ENCODE peak calls at places on chromosomes 12 and 14, in seven cellular contexts. W is A549, L is IMR-90, D is AG04450, N is left lung, C is tibial artery, J is WERI-Rb-1. G is an unnamed sample.

GRCh38 chr12:113926792-113927191 is 39.3 kb downstream of the RBM19 start:
- DNase-seq in C (no peak), N (no peak), W (no peak), L (no peak), J (no peak), D (no peak), G (no peak)

GRCh38 chr12:96308881-96309280 is 91.4 kb downstream of the CDK17 start:
- DNase-seq in J (no peak), C (no peak), W (no peak), N (no peak), L (peak), D (no peak), G (no peak)

GRCh38 chr12:106974525-106974924 is 12.4 kb downstream of the MTERF2 start:
- DNase-seq in W (no peak), J (no peak), D (no peak), L (no peak), C (no peak), N (no peak), G (no peak)

GRCh38 chr12:31728289-31728916 is 418 bp downstream of the AMN1 start:
- DNase-seq in J (no peak), N (peak), D (no peak), C (no peak), L (no peak), W (peak), G (no peak)

GRCh38 chr12:27333311-27334009 is 824 bp downstream of the BMAL2 start:
- DNase-seq in W (no peak), N (peak), D (no peak), C (peak), L (no peak), J (peak), G (no peak)

GRCh38 chr12:82896979-82897378 is 210.3 kb downstream of the TMTC2 start:
- DNase-seq in L (peak), N (no peak), J (no peak), W (peak), D (no peak), C (no peak), G (no peak)

GRCh38 chr14:61472801-61473376 is 151.5 kb downstream of the PRKCH start:
- DNase-seq in D (no peak), C (no peak), N (no peak), L (peak), J (no peak), W (no peak), G (no peak)

GRCh38 chr14:96623676-96624484 is 121.7 kb downstream of the PAPOLA start:
- DNase-seq in D (no peak), N (no peak), L (no peak), W (no peak), J (no peak), C (peak), G (no peak)

GRCh38 chr14:89202413-89202812 is 214.6 kb downstream of the FOXN3 start:
- DNase-seq in L (no peak), C (no peak), J (no peak), W (no peak), N (no peak), D (no peak), G (no peak)

GRCh38 chr14:78763746-78764145 is 593.6 kb downstream of the NRXN3 start:
- DNase-seq in C (no peak), L (no peak), N (no peak), J (no peak), D (no peak), W (no peak), G (no peak)

GRCh38 chr12:54222609-54223008 is 33.8 kb upstream of the SMUG1 start:
- DNase-seq in J (no peak), C (no peak), D (peak), L (peak), N (no peak), W (peak), G (no peak)

GRCh38 chr12:49503674-49504180 is 35.1 kb upstream of the KCNH3 start:
- DNase-seq in C (no peak), W (peak), D (peak), J (no peak), N (no peak), L (peak), G (no peak)

GRCh38 chr12:62912644-62913043 is 22.3 kb downstream of the PPM1H start:
- DNase-seq in N (no peak), L (no peak), D (no peak), C (no peak), W (no peak), J (peak), G (no peak)

GRCh38 chr12:62917066-62917465 is 17.9 kb downstream of the PPM1H start:
- DNase-seq in N (no peak), L (no peak), J (no peak), D (no peak), W (no peak), C (no peak), G (no peak)

GRCh38 chr12:62915130-62915529 is 19.8 kb downstream of the PPM1H start:
- DNase-seq in N (no peak), D (no peak), W (no peak), J (no peak), L (no peak), C (no peak), G (no peak)

GRCh38 chr12:62913380-62913779 is 21.6 kb downstream of the PPM1H start:
- DNase-seq in N (no peak), L (no peak), W (no peak), D (no peak), C (no peak), J (no peak), G (no peak)

GRCh38 chr12:62914443-62914909 is 20.5 kb downstream of the PPM1H start:
- DNase-seq in N (no peak), J (no peak), D (no peak), C (no peak), W (no peak), L (no peak), G (no peak)
- H3K27ac ChIP-seq in N (peak), J (peak), D (no peak), C (no peak), W (no peak), L (no peak), G (no peak)

GRCh38 chr14:95198320-95198719 is 41.0 kb upstream of the DICER1 start:
- DNase-seq in C (no peak), L (no peak), W (no peak), N (no peak), D (no peak), J (no peak), G (peak)

GRCh38 chr14:95196826-95197497 is 39.6 kb upstream of the DICER1 start:
- DNase-seq in J (no peak), C (no peak), N (no peak), D (no peak), L (no peak), W (no peak), G (peak)

GRCh38 chr14:95197498-95198010 is 40.2 kb upstream of the DICER1 start:
- DNase-seq in N (no peak), J (no peak), L (no peak), W (no peak), C (no peak), D (no peak), G (peak)

GRCh38 chr14:95195031-95195430 is 37.7 kb upstream of the DICER1 start:
- DNase-seq in N (no peak), W (no peak), L (no peak), D (no peak), C (no peak), J (peak), G (peak)

GRCh38 chr14:95196268-95196667 is 38.9 kb upstream of the DICER1 start:
- DNase-seq in D (no peak), C (no peak), J (no peak), N (no peak), L (no peak), W (peak), G (peak)
- TF ChIP-seq CTCF in D (peak), C (no peak), J (peak), N (peak), L (no peak), W (no peak), G (no peak)

DNA sequence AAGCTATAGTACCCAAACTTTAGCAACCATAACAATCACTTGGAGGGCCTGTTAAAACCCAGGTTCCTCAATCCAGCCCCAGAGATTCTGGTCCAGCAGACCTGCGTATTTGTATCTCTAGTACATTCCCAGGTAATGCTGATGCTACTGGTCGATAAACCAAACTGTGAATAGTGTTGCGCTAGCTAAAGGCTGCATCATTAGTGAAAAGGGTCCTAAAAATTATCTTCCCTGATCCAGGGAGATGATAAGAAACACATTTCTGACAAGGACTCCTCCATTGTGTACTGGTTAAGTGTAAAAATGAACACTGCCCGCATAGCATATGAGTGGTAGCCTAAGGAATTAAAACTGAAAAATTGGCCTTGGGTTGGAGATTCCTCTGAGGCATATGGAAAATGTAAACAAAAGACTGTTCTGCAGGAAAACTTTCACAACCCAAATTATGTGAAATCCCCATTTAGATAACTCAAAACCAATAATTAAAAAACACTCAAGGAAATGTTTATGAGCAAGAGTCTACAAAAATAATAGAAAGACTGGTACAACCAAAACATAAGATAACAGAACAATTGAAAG is 322.7 kb downstream of the CEP128 start:
- DNase-seq in C (no peak), L (peak), D (peak), W (no peak), N (no peak), J (no peak), G (no peak)
- H3K4me3 ChIP-seq in C (no peak), L (no peak), D (no peak), W (no peak), N (no peak), J (no peak), G (no peak)

DNA sequence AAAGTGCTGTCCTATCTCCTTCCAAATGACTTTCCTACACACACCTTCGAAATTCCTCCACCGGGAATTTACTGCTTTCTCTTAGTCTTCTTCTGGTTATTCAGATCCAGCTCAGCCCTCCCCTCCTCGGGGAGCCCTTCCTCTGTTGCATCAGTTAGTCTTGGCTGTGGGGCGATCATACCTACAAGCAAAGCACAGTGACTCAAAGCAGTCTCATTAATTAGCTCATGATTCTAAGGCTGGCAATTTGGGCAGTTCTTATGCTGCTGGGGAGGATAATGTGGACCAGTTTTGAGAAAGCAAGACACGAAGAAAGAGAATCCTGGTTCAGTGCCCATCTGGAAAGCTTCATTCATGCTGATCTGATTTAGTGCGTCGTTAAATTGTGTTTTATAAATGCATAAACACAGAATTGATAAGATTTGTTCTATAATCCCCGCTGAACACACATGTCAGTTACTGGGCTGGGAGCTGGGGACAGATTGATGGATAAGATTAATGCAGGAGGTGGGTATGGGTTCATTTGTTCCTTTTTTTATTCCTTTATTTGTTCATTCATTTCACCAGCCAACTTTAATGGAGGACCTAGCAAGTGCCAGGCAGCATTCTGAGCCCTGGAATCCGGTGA is 9.3 kb upstream of the CLMN start:
- DNase-seq in D (no peak), J (no peak), W (no peak), C (peak), L (no peak), N (no peak), G (peak)
- H3K27ac ChIP-seq in D (no peak), J (no peak), W (no peak), C (no peak), L (no peak), N (no peak), G (no peak)

DNA sequence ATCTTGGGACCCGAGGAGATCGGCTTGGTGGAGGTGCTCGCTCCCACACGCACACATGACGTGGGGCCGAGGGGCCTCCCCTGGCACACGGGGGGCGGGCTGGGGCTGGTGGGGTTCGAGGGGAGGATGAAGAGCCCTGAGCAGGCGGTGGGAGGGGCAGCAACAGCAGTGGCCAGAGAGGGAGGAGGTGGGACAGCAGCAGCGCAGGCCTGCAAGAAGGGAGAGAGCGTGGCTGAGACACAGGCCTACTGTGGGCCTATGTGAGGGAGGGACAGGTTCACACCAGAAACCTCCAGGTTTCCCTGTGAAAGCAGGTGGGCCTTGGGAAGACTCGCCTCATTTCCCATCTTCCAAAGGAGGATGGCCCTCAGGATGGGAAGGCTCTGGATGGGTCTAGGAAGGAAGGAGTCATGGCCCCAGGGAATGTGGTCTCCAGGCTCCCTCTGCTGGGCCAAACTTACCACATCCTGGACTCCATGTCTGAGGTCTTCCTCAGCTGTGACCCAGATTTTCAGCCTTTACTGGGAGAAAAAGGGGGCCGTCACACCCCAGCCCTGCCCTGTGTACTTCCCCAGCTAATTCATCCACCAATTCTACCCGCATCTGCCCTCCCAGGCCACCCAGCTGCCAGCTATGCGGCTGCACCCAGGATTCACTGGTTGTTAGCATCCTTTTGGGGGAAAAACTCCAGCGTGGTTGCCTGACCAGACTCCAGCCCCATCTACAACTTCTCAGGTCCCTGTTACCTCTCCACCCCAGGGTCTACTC is 2.8 kb downstream of the PIANP start:
- DNase-seq in L (peak), J (peak), W (peak), D (peak), C (no peak), N (no peak), G (no peak)
- TF ChIP-seq CTCF in L (peak), J (peak), W (peak), D (peak), C (no peak), N (peak), G (no peak)

GRCh38 chr14:55333785-55334485 is 62.7 kb downstream of the FBXO34 start:
- DNase-seq in L (peak), C (no peak), N (no peak), J (no peak), D (peak), W (no peak), G (no peak)
- H3K4me3 ChIP-seq in L (no peak), C (no peak), N (no peak), J (no peak), D (no peak), W (no peak), G (no peak)

GRCh38 chr12:124500232-124501079 is 67.0 kb downstream of the NCOR2 start:
- DNase-seq in D (no peak), W (no peak), L (peak), J (no peak), N (no peak), C (no peak), G (no peak)

GRCh38 chr12:124503305-124503704 is 64.1 kb downstream of the NCOR2 start:
- DNase-seq in W (no peak), L (no peak), C (no peak), N (no peak), D (no peak), J (no peak), G (no peak)

GRCh38 chr12:124501827-124502226 is 65.6 kb downstream of the NCOR2 start:
- DNase-seq in D (no peak), C (no peak), L (no peak), J (no peak), N (no peak), W (no peak), G (no peak)

GRCh38 chr12:124501080-124501642 is 66.3 kb downstream of the NCOR2 start:
- DNase-seq in L (no peak), D (no peak), J (no peak), N (no peak), C (no peak), W (no peak), G (no peak)

DNA sequence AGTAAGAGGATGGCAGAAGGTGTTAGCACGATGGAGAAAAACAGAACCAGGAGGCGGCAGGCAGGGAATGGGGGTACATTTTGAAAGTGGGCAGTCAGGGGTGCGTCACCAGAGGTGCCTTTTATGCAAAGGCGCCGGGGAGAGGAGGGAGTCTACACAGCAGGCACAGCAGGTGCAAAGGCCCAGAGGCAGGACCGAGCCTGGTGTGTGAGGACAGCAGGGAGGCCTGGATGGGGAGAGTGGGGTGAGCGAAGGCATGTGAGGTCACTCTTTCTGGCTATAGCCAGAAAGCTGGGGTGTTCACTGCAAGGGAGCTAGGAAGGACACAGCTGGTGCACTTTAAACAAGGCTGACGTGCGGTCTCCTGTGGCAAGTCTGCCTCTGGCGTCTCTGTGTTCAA is 65.0 kb downstream of the NCOR2 start:
- DNase-seq in C (no peak), N (no peak), W (no peak), D (no peak), L (no peak), J (no peak), G (no peak)
- H3K27ac ChIP-seq in C (no peak), N (no peak), W (no peak), D (no peak), L (no peak), J (no peak), G (no peak)

GRCh38 chr12:400828-401227 is 616 bp upstream of the CCDC77 start:
- DNase-seq in C (no peak), W (no peak), L (no peak), N (no peak), J (no peak), D (no peak), G (no peak)

GRCh38 chr12:402127-402456 is 648 bp downstream of the CCDC77 start:
- DNase-seq in N (no peak), L (peak), J (peak), W (no peak), D (no peak), C (no peak), G (no peak)

GRCh38 chr12:401235-402126 is at the start of gene CCDC77:
- DNase-seq in N (peak), J (peak), C (peak), W (peak), D (peak), L (peak), G (peak)
- TF ChIP-seq CTCF in N (peak), J (peak), C (no peak), W (no peak), D (peak), L (peak), G (no peak)

DNA sequence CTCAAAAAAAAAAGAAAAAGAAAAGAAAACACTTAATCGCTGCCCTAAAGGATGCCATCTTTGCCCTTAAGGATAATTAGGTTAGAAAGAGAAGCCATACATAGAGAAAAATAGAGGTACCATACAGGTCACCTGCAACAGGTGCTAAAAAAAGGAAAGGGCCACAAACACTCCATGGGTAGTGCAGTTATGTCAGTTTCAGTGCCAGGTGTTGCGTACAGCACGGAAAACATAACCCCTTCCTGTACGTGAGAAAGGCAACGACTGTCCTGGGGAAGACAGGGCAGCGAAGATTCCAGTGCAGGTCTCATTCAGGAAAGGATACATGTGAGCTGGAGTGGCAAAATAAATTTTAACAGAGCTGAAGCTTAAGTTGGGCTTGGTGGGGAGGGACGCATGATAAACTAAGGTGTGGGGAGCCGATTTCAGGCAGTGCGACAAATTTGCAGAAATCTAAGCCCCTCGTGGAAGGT is 553 bp upstream of the DAZAP2 start:
- DNase-seq in D (no peak), W (no peak), L (no peak), C (no peak), J (no peak), N (no peak), G (no peak)
- H3K4me3 ChIP-seq in D (peak), W (peak), L (peak), C (peak), J (peak), N (peak), G (peak)

GRCh38 chr12:40017488-40017887 is 88.4 kb downstream of the SLC2A13 start:
- DNase-seq in C (no peak), L (no peak), J (no peak), N (no peak), W (no peak), D (no peak), G (no peak)

GRCh38 chr12:40016960-40017359 is 88.9 kb downstream of the SLC2A13 start:
- DNase-seq in N (no peak), D (peak), W (peak), C (no peak), L (peak), J (no peak), G (no peak)

GRCh38 chr12:40015360-40015759 is 90.5 kb downstream of the SLC2A13 start:
- DNase-seq in J (no peak), C (no peak), N (no peak), D (no peak), L (no peak), W (peak), G (no peak)

DNA sequence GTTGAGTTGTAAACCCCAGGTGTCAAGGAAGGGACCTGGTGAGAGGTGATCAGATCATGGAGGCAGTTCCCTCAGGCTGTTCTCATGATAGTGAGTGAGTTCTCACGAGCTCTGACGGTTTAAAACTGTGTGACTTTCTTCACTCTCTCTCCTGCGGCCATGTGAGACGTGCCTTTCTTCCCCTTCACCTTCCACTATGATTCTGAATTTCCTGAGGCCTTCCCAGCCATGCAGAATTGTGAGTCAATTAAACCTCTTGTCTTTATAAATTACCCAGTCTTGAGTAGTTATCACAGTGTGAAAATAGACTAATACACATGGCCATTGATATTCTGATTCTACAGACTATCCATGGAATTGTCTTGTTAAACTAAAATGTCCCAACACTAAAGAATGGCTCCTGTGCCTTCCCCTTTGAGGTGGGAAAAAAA is 85.6 kb downstream of the SLC2A13 start:
- DNase-seq in L (no peak), C (no peak), J (no peak), D (no peak), W (no peak), N (no peak), G (no peak)
- H3K27ac ChIP-seq in L (no peak), C (no peak), J (no peak), D (no peak), W (no peak), N (no peak), G (no peak)